ENCODE peak calls at places on chromosomes 1 and 21, in four cellular contexts. S, W, T and R are unnamed samples.

GRCh38 chr1:81804320-81804719 is 3.6 kb downstream of the ADGRL2 start:
- DNase-seq in S (no peak), W (no peak), T (no peak), R (no peak)

GRCh38 chr1:2474933-2475371 is 1.1 kb upstream of the PLCH2 start:
- DNase-seq in S (no peak), W (no peak), T (no peak), R (no peak)

GRCh38 chr1:41894778-41895483 is 23.8 kb downstream of the HIVEP3 start:
- DNase-seq in S (no peak), W (no peak), T (no peak), R (no peak)

GRCh38 chr1:16012590-16013219 is 5.1 kb downstream of the HSPB7 start:
- DNase-seq in S (peak), W (no peak), T (peak), R (peak)

GRCh38 chr21:42678118-42678430 is 24.7 kb downstream of the PDE9A start:
- DNase-seq in S (no peak), W (no peak), T (no peak), R (no peak)

GRCh38 chr1:70536708-70537398 is 125.8 kb downstream of the CTH start:
- DNase-seq in S (no peak), W (no peak), T (no peak), R (no peak)

GRCh38 chr1:59022199-59022598 is 238.4 kb upstream of the JUN start:
- DNase-seq in S (no peak), W (no peak), T (no peak), R (no peak)

GRCh38 chr1:27663735-27664119 is 8.3 kb downstream of the IFI6 start:
- DNase-seq in S (no peak), W (no peak), T (no peak), R (no peak)

GRCh38 chr1:118258975-118259374 is 73.9 kb upstream of the SPAG17 start:
- DNase-seq in S (no peak), W (no peak), T (no peak), R (no peak)

GRCh38 chr1:177181631-177182291 is 11.0 kb downstream of the BRINP2 start:
- DNase-seq in S (peak), W (no peak), T (peak), R (peak)

GRCh38 chr1:116382857-116383256 is 9.8 kb downstream of the ATP1A1 start:
- DNase-seq in S (no peak), W (no peak), T (no peak), R (no peak)

GRCh38 chr1:64962447-64962846 is 3.9 kb downstream of the JAK1 start:
- DNase-seq in S (no peak), W (no peak), T (no peak), R (no peak)

GRCh38 chr21:35359076-35359475 is 310.0 kb upstream of the RUNX1 start:
- DNase-seq in S (no peak), W (no peak), T (no peak), R (no peak)

GRCh38 chr1:240122639-240123604 is 31.2 kb downstream of the FMN2 start:
- DNase-seq in S (no peak), W (no peak), T (no peak), R (no peak)

GRCh38 chr1:44609412-44609767 is 64.9 kb downstream of the TMEM53 start:
- DNase-seq in S (peak), W (no peak), T (peak), R (no peak)

GRCh38 chr1:226649780-226650179 is 89.3 kb downstream of the ITPKB start:
- DNase-seq in S (peak), W (no peak), T (peak), R (no peak)

GRCh38 chr1:243798726-243799125 is 51.3 kb downstream of the AKT3 start:
- DNase-seq in S (peak), W (peak), T (no peak), R (no peak)

GRCh38 chr1:157279157-157280140 is 141.3 kb upstream of the ETV3 start:
- DNase-seq in S (no peak), W (no peak), T (no peak), R (no peak)

GRCh38 chr1:160548960-160549664 is 26.1 kb upstream of the SLAMF6 start:
- DNase-seq in S (no peak), W (no peak), T (no peak), R (no peak)

GRCh38 chr21:27168084-27168483 is 201.2 kb upstream of the ADAMTS5 start:
- DNase-seq in S (peak), W (no peak), T (no peak), R (no peak)

GRCh38 chr1:4002061-4002521 is 102.0 kb upstream of the C1orf174 start:
- DNase-seq in S (no peak), W (no peak), T (no peak), R (no peak)

GRCh38 chr1:229229137-229229720 is 41.7 kb upstream of the RAB4A start:
- DNase-seq in S (peak), W (no peak), T (no peak), R (no peak)

GRCh38 chr1:229230893-229231753 is 39.8 kb upstream of the RAB4A start:
- DNase-seq in S (peak), W (peak), T (no peak), R (no peak)

GRCh38 chr1:229230136-229230892 is 40.6 kb upstream of the RAB4A start:
- DNase-seq in S (peak), W (no peak), T (no peak), R (no peak)

GRCh38 chr1:229228522-229228921 is 42.4 kb upstream of the RAB4A start:
- DNase-seq in S (no peak), W (no peak), T (no peak), R (no peak)

DNA sequence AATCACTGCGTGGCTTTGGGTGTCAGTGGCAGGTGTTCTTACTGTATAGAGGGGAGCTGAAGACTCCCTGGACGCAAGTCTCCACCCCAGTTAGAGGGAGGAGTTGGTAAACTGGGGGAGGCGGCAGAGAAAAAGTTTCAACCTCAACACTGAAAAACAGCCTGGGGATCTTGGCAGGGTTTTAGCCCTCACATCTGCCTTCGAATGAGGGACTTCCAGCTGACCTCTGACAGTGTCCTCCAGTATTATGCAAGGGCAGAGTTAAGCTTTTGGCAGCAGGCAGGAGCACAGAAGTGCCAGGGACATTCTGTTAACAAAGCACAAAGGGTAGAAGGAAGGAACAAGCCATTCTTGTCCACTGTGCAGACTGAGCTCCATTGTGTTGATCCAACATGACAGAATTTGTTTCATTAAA is 41.2 kb upstream of the RAB4A start:
- DNase-seq in S (no peak), W (no peak), T (peak), R (peak)
- H3K27ac ChIP-seq in S (peak), W (peak), T (peak), R (peak)

GRCh38 chr1:178962853-178963810 is 62.6 kb upstream of the FAM20B start:
- DNase-seq in S (no peak), W (no peak), T (no peak), R (peak)

GRCh38 chr1:178961868-178962267 is 63.8 kb upstream of the FAM20B start:
- DNase-seq in S (no peak), W (no peak), T (no peak), R (no peak)

GRCh38 chr1:178966312-178966711 is 59.4 kb upstream of the FAM20B start:
- DNase-seq in S (no peak), W (no peak), T (no peak), R (peak)

GRCh38 chr1:178961331-178961730 is 64.4 kb upstream of the FAM20B start:
- DNase-seq in S (no peak), W (no peak), T (no peak), R (peak)

DNA sequence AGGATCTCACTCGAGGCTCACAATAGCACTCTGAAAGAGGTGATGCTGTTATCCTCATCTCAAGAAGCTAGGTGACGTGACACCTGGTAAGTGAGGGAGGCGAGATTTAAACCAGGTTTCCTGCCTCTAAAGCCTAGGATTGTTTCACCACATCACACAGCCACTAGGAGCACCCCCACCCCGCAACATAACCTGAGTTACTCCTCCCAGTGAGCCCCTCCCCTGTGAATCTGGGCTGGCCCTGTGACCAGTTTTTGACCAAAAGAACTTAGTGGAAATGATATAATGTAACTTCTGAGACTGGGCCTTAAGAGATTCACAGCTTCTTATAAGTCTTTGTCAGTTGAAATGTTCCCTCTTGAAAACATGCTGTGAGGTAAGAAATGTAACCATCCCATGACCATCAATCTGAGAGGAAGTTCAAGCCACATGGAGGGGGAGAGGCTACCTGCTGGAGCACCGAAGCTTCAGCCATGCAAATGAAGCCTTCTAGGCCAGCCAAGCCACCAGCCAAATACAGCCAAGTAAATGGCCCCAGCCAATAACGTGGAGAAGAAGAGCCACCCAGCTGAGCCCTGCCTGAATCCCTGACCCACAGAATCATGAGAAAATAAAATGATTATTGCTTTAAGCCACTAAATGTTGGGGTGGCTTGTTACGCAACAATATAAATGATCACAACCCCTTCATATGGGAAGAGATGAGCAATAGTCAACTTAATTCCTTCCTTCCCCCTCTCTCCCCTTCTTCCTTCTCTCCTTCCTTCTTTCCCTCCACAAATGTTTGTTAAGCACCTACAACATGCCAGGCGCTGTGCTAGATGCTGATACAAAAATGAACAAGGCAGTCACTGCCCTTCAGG is 61.0 kb upstream of the FAM20B start:
- DNase-seq in S (no peak), W (no peak), T (no peak), R (peak)
- TF ChIP-seq CTCF in S (no peak), W (no peak), T (no peak), R (no peak)

GRCh38 chr1:8520483-8520966 is 202.6 kb downstream of the SLC45A1 start:
- DNase-seq in S (no peak), W (no peak), T (no peak), R (no peak)
- H3K27ac ChIP-seq in S (no peak), W (peak), T (peak), R (no peak)

DNA sequence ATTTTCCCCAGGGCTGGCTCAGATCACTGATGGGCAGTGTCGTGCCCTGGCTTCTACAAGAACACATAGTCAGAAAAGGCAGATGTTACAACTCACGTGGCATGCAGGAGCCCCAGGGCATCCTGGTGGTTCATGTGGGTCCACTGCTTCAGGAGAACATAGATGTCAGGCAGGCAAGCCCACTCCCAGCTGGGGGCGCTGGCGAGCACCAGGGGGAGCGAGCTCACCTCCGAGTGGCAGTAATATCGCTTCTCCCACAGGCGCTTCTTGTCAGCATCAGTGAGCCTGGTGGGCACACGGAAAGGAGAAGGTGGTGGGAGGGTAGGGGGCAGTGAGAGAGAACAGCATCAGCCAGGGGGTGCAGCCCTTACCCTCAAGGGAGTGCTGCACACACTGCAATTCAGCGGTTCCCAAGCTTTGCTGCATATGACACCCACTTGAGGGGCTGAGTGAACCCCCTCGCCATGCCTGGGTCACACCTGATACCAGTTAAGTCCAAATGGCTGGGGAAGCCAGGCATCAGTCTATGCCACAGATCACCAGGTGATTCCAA is 34.3 kb upstream of the PPP1R15B start:
- DNase-seq in S (peak), W (no peak), T (no peak), R (no peak)
- TF ChIP-seq CTCF in S (peak), W (peak), T (no peak), R (no peak)

GRCh38 chr21:37711294-37711844 is 204.9 kb downstream of the KCNJ6 start:
- DNase-seq in S (no peak), W (no peak), T (no peak), R (no peak)

GRCh38 chr21:37717534-37717933 is 198.7 kb downstream of the KCNJ6 start:
- DNase-seq in S (peak), W (no peak), T (no peak), R (no peak)

GRCh38 chr21:37710555-37711293 is 205.5 kb downstream of the KCNJ6 start:
- DNase-seq in S (peak), W (no peak), T (no peak), R (no peak)

GRCh38 chr21:37712204-37712934 is 203.9 kb downstream of the KCNJ6 start:
- DNase-seq in S (peak), W (no peak), T (peak), R (no peak)
- H3K27ac ChIP-seq in S (no peak), W (no peak), T (peak), R (no peak)

GRCh38 chr1:31396633-31397351 is 16.2 kb upstream of the SERINC2 start:
- DNase-seq in S (no peak), W (peak), T (no peak), R (no peak)
- TF ChIP-seq CTCF in S (peak), W (peak), T (peak), R (no peak)

GRCh38 chr1:102687383-102687782 is 420.9 kb downstream of the COL11A1 start:
- DNase-seq in S (no peak), W (no peak), T (no peak), R (no peak)
- H3K27ac ChIP-seq in S (no peak), W (no peak), T (no peak), R (no peak)

GRCh38 chr1:8239039-8239305 is 78.9 kb upstream of the SLC45A1 start:
- DNase-seq in S (peak), W (no peak), T (peak), R (no peak)
- TF ChIP-seq CTCF in S (peak), W (peak), T (peak), R (no peak)

DNA sequence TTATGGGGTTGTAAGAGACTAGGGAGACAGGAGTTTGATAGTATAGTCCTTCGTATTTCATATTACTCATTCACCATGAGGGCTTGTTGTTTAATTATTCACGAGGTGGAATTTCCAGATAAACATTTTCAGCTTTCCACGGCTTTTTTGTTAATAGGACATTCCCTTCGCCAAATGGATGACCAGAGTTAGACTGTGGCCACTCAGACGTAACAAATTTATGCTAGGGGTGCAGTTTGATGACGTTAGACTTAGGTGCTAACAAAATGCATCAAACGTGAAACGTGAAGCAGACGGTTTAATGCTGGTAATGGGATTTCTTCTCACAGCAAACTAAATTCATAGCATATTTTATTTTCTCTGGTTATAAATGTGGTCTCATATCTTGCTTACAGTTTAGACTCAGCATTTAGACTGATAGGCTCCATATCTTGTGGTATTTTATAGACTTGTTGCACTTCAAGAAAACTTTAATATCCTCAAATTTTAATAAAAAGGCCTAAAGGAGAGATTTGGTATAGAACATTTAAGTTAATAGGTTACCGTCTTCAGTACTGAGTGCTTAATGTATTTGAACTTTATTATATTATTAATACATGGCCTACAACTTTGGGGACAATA is 2.3 kb downstream of the DHX9 start:
- DNase-seq in S (peak), W (no peak), T (no peak), R (no peak)
- H3K27ac ChIP-seq in S (no peak), W (peak), T (no peak), R (no peak)

GRCh38 chr1:229781453-229781852 is 155.4 kb downstream of the URB2 start:
- DNase-seq in S (peak), W (no peak), T (no peak), R (no peak)
- TF ChIP-seq CTCF in S (peak), W (no peak), T (peak), R (no peak)